ENCODE peak calls at places on chromosomes 4 and X, in seven cellular contexts. One of them, this sample, is unnamed.

GRCh38 chrX:149993989-149994388 is 55.7 kb upstream of the EOLA2 start:
- DNase-seq in OCI-LY7: no peak
- DNase-seq in cardiac fibroblast: no peak
- DNase-seq in BJ: no peak
- DNase-seq in tibial nerve: no peak
- DNase-seq in lower lobe of right lung: no peak
- DNase-seq in cardiac muscle cell: no peak
- DNase-seq in this sample: no peak

GRCh38 chr4:173012608-173013007 is 156.0 kb upstream of the GALNT7 start:
- DNase-seq in cardiac muscle cell: no peak
- DNase-seq in OCI-LY7: no peak
- DNase-seq in BJ: no peak
- DNase-seq in tibial nerve: no peak
- DNase-seq in lower lobe of right lung: no peak
- DNase-seq in cardiac fibroblast: no peak
- DNase-seq in this sample: no peak

GRCh38 chrX:134737061-134737460 is 78.8 kb upstream of the PLAC1 start:
- DNase-seq in cardiac fibroblast: peak; percentile 29
- DNase-seq in lower lobe of right lung: no peak
- DNase-seq in BJ: no peak
- DNase-seq in tibial nerve: no peak
- DNase-seq in OCI-LY7: no peak
- DNase-seq in cardiac muscle cell: no peak
- DNase-seq in this sample: no peak

GRCh38 chrX:42778096-42778495 is at the start of gene PPP1R2C:
- DNase-seq in tibial nerve: no peak
- DNase-seq in cardiac muscle cell: no peak
- DNase-seq in cardiac fibroblast: no peak
- DNase-seq in lower lobe of right lung: no peak
- DNase-seq in BJ: no peak
- DNase-seq in OCI-LY7: no peak
- DNase-seq in this sample: no peak

GRCh38 chr4:183499389-183499788 is 5.5 kb upstream of the ING2 start:
- DNase-seq in BJ: no peak
- DNase-seq in cardiac muscle cell: no peak
- DNase-seq in cardiac fibroblast: no peak
- DNase-seq in OCI-LY7: no peak
- DNase-seq in lower lobe of right lung: no peak
- DNase-seq in tibial nerve: no peak
- DNase-seq in this sample: no peak

GRCh38 chrX:38859602-38860001 is 58.3 kb downstream of the MID1IP1 start:
- DNase-seq in cardiac muscle cell: no peak
- DNase-seq in lower lobe of right lung: no peak
- DNase-seq in OCI-LY7: no peak
- DNase-seq in cardiac fibroblast: peak; percentile 15
- DNase-seq in tibial nerve: no peak
- DNase-seq in BJ: no peak
- DNase-seq in this sample: no peak

GRCh38 chrX:67004451-67004850 is 365.6 kb upstream of the EDA2R start:
- DNase-seq in cardiac fibroblast: no peak
- DNase-seq in tibial nerve: no peak
- DNase-seq in OCI-LY7: no peak
- DNase-seq in cardiac muscle cell: no peak
- DNase-seq in BJ: no peak
- DNase-seq in lower lobe of right lung: no peak
- DNase-seq in this sample: no peak

GRCh38 chrX:107659768-107660167 is 31.5 kb downstream of the PRPS1 start:
- DNase-seq in cardiac fibroblast: peak; percentile 76
- DNase-seq in cardiac muscle cell: peak; percentile 58
- DNase-seq in OCI-LY7: peak; percentile 48
- DNase-seq in BJ: no peak
- DNase-seq in tibial nerve: no peak
- DNase-seq in lower lobe of right lung: no peak
- DNase-seq in this sample: no peak

GRCh38 chr4:186723207-186724047 is at the start of gene FAT1:
- DNase-seq in lower lobe of right lung: peak; percentile 60
- DNase-seq in BJ: no peak
- DNase-seq in cardiac muscle cell: peak; percentile 91
- DNase-seq in tibial nerve: peak; percentile 40
- DNase-seq in cardiac fibroblast: peak; percentile 91
- DNase-seq in OCI-LY7: no peak
- DNase-seq in this sample: peak; percentile 45

DNA sequence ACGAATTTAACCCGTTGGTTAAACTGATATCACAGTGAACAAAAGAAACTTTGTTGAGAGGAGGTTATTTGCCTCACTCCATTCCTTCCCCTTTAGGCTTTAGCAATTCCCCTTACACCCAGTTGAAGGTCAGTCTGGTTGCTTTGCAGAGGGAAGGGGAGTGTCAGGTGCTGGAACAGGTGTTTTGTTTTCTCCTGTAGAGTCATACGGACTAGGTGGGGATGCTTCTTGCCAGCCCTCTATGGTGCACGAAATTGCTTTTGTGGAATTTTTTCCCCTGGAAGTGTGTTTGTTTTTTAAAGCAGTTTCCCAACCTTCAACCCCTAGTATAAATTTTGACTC is 33.1 kb downstream of the DLG3 start:
- DNase-seq in cardiac fibroblast: no peak
- DNase-seq in lower lobe of right lung: no peak
- DNase-seq in cardiac muscle cell: no peak
- DNase-seq in BJ: no peak
- DNase-seq in OCI-LY7: no peak
- DNase-seq in tibial nerve: no peak
- DNase-seq in this sample: no peak
- H3K4me3 ChIP-seq in cardiac fibroblast: no peak overlapping the region
- H3K4me3 ChIP-seq in lower lobe of right lung: no peak overlapping the region
- H3K4me3 ChIP-seq in cardiac muscle cell: no peak overlapping the region
- H3K4me3 ChIP-seq in BJ: no peak overlapping the region
- H3K4me3 ChIP-seq in OCI-LY7: no peak overlapping the region
- H3K4me3 ChIP-seq in tibial nerve: no peak overlapping the region
- H3K4me3 ChIP-seq in this sample: no peak overlapping the region

GRCh38 chr4:44421330-44421729 is 27.3 kb downstream of the KCTD8 start:
- DNase-seq in cardiac fibroblast: no peak
- DNase-seq in cardiac muscle cell: no peak
- DNase-seq in tibial nerve: no peak
- DNase-seq in OCI-LY7: no peak
- DNase-seq in BJ: no peak
- DNase-seq in lower lobe of right lung: no peak
- DNase-seq in this sample: no peak

GRCh38 chr4:44422912-44423311 is 25.7 kb downstream of the KCTD8 start:
- DNase-seq in BJ: no peak
- DNase-seq in OCI-LY7: no peak
- DNase-seq in lower lobe of right lung: no peak
- DNase-seq in tibial nerve: no peak
- DNase-seq in cardiac fibroblast: no peak
- DNase-seq in cardiac muscle cell: no peak
- DNase-seq in this sample: no peak

DNA sequence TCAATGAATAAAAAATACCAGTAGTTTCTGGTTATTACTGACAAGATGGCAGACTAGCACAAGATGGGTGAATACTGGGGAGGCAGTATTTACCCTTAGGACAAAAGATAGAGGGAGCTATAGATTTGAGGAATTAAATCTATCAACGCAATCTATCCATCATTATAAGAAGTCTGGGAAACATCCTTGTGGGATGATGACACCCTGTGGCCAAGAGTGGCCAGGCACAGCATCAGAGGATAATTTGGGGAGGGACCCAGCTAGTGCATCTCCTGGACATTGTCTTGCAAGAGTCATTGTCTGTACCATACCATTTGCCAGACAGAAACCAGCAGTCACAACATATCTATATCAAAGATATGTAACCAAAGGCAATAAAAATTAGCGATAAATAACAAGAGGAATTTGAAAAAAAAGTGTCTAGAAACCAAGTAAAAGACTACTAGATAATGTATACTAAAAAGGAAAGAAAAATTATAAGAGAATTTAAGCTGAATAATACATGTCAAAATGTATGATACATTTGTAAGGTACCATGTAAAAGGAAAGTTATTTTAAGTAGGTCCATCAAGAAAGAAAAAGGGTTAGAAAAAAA is 22.9 kb downstream of the KCTD8 start:
- DNase-seq in cardiac fibroblast: peak; percentile 0
- DNase-seq in lower lobe of right lung: no peak
- DNase-seq in tibial nerve: no peak
- DNase-seq in cardiac muscle cell: peak; percentile 29
- DNase-seq in OCI-LY7: no peak
- DNase-seq in BJ: no peak
- DNase-seq in this sample: no peak
- TF ChIP-seq CTCF in cardiac fibroblast: peak; percentile 58
- TF ChIP-seq CTCF in lower lobe of right lung: no peak
- TF ChIP-seq CTCF in tibial nerve: no peak
- TF ChIP-seq CTCF in cardiac muscle cell: peak; percentile 16
- TF ChIP-seq CTCF in OCI-LY7: peak; percentile 34
- TF ChIP-seq CTCF in BJ: no peak
- TF ChIP-seq CTCF in this sample: peak; percentile 73

GRCh38 chrX:119756926-119757635 is 1.3 kb upstream of the SOWAHD start:
- DNase-seq in cardiac muscle cell: no peak
- DNase-seq in tibial nerve: no peak
- DNase-seq in cardiac fibroblast: no peak
- DNase-seq in lower lobe of right lung: no peak
- DNase-seq in OCI-LY7: peak; percentile 40
- DNase-seq in BJ: no peak
- DNase-seq in this sample: no peak
- H3K4me3 ChIP-seq in cardiac muscle cell: no peak overlapping the region
- H3K4me3 ChIP-seq in tibial nerve: no peak overlapping the region
- H3K4me3 ChIP-seq in cardiac fibroblast: no peak overlapping the region
- H3K4me3 ChIP-seq in lower lobe of right lung: no peak overlapping the region
- H3K4me3 ChIP-seq in OCI-LY7: no peak overlapping the region
- H3K4me3 ChIP-seq in BJ: no peak overlapping the region
- H3K4me3 ChIP-seq in this sample: no peak overlapping the region

GRCh38 chr4:89558147-89558546 is 250.5 kb upstream of the GPRIN3 start:
- DNase-seq in tibial nerve: no peak
- DNase-seq in lower lobe of right lung: no peak
- DNase-seq in cardiac muscle cell: peak; percentile 13
- DNase-seq in cardiac fibroblast: no peak
- DNase-seq in OCI-LY7: no peak
- DNase-seq in BJ: no peak
- DNase-seq in this sample: no peak
- TF ChIP-seq CTCF in tibial nerve: no peak
- TF ChIP-seq CTCF in lower lobe of right lung: no peak
- TF ChIP-seq CTCF in cardiac muscle cell: peak; percentile 34
- TF ChIP-seq CTCF in cardiac fibroblast: peak; percentile 53
- TF ChIP-seq CTCF in OCI-LY7: peak; percentile 56
- TF ChIP-seq CTCF in BJ: peak; percentile 33
- TF ChIP-seq CTCF in this sample: peak; percentile 45

DNA sequence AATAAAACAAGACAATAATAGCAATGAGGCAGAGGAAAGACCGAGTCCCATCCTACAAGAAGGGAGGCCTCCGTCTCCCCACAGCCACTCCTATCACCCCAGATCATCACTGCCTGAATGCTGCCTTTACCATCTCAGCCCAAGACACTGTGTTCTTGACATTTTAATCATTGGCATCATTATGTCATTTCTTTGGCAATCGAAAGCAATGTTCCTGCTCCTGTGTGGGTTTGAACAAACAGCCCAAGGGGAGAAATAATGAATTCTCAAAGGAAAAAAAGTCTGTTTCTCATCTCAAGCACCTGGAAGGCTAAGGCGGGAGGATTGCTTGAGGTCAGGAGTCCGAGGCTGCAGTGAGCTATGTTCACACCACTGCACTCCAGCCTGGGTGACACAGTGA is 73.0 kb upstream of the ACSL1 start:
- DNase-seq in OCI-LY7: no peak
- DNase-seq in cardiac muscle cell: no peak
- DNase-seq in tibial nerve: no peak
- DNase-seq in BJ: no peak
- DNase-seq in cardiac fibroblast: no peak
- DNase-seq in lower lobe of right lung: no peak
- DNase-seq in this sample: no peak
- H3K4me3 ChIP-seq in OCI-LY7: no peak overlapping the region
- H3K4me3 ChIP-seq in cardiac muscle cell: no peak overlapping the region
- H3K4me3 ChIP-seq in tibial nerve: no peak overlapping the region
- H3K4me3 ChIP-seq in BJ: no peak overlapping the region
- H3K4me3 ChIP-seq in cardiac fibroblast: no peak overlapping the region
- H3K4me3 ChIP-seq in lower lobe of right lung: no peak overlapping the region
- H3K4me3 ChIP-seq in this sample: no peak overlapping the region

DNA sequence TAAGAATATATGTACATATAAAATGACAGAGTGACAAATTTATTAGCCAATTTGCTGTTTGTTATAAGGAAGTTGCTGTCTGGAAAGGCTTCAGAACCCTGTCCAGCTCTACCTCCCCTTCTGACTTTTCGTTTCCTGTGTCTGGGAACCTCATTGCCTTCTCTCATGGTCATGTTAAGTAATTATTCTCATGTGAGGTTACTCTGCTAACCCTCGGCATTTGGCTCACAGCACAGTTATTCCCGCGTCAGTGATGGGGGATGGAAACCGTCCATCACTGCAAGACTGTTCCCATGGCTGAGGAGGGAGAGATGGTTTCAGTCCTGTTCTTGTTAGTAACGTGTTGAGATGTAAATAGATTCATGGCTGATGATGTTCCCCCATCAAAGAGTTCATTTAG is 11.9 kb downstream of the EDNRA start:
- DNase-seq in cardiac muscle cell: no peak
- DNase-seq in lower lobe of right lung: no peak
- DNase-seq in tibial nerve: no peak
- DNase-seq in cardiac fibroblast: peak; percentile 88
- DNase-seq in OCI-LY7: no peak
- DNase-seq in BJ: no peak
- DNase-seq in this sample: peak; percentile 77
- TF ChIP-seq CTCF in cardiac muscle cell: no peak
- TF ChIP-seq CTCF in lower lobe of right lung: no peak
- TF ChIP-seq CTCF in tibial nerve: no peak
- TF ChIP-seq CTCF in cardiac fibroblast: no peak
- TF ChIP-seq CTCF in OCI-LY7: no peak
- TF ChIP-seq CTCF in BJ: no peak
- TF ChIP-seq CTCF in this sample: no peak

GRCh38 chr4:24236532-24236931 is 346.7 kb upstream of the PPARGC1A start:
- DNase-seq in OCI-LY7: no peak
- DNase-seq in lower lobe of right lung: no peak
- DNase-seq in cardiac muscle cell: no peak
- DNase-seq in cardiac fibroblast: no peak
- DNase-seq in BJ: no peak
- DNase-seq in tibial nerve: no peak
- DNase-seq in this sample: no peak

GRCh38 chr4:24230955-24231354 is 341.1 kb upstream of the PPARGC1A start:
- DNase-seq in lower lobe of right lung: no peak
- DNase-seq in cardiac muscle cell: no peak
- DNase-seq in tibial nerve: no peak
- DNase-seq in cardiac fibroblast: no peak
- DNase-seq in BJ: no peak
- DNase-seq in OCI-LY7: no peak
- DNase-seq in this sample: no peak

GRCh38 chr4:24234288-24234848 is 344.5 kb upstream of the PPARGC1A start:
- DNase-seq in tibial nerve: no peak
- DNase-seq in BJ: no peak
- DNase-seq in cardiac muscle cell: no peak
- DNase-seq in lower lobe of right lung: no peak
- DNase-seq in cardiac fibroblast: no peak
- DNase-seq in OCI-LY7: no peak
- DNase-seq in this sample: no peak

GRCh38 chr4:24237709-24238108 is 346.6 kb downstream of the DHX15 start:
- DNase-seq in cardiac muscle cell: no peak
- DNase-seq in lower lobe of right lung: no peak
- DNase-seq in OCI-LY7: no peak
- DNase-seq in cardiac fibroblast: no peak
- DNase-seq in tibial nerve: no peak
- DNase-seq in BJ: no peak
- DNase-seq in this sample: no peak

GRCh38 chr4:24235609-24236008 is 345.8 kb upstream of the PPARGC1A start:
- DNase-seq in lower lobe of right lung: no peak
- DNase-seq in cardiac fibroblast: no peak
- DNase-seq in cardiac muscle cell: no peak
- DNase-seq in OCI-LY7: no peak
- DNase-seq in BJ: no peak
- DNase-seq in tibial nerve: no peak
- DNase-seq in this sample: no peak
- H3K4me3 ChIP-seq in lower lobe of right lung: no peak overlapping the region
- H3K4me3 ChIP-seq in cardiac fibroblast: no peak overlapping the region
- H3K4me3 ChIP-seq in cardiac muscle cell: no peak overlapping the region
- H3K4me3 ChIP-seq in OCI-LY7: no peak overlapping the region
- H3K4me3 ChIP-seq in BJ: no peak overlapping the region
- H3K4me3 ChIP-seq in tibial nerve: no peak overlapping the region
- H3K4me3 ChIP-seq in this sample: no peak overlapping the region

This sample was measured in astrocyte of the cerebellum.